ENCODE peak calls at places on chromosomes 4 and X, in four cellular contexts. Q is gastrocnemius medialis, A is transverse colon, W is HS-5. E is an unnamed sample.

GRCh38 chr4:106329027-106329618 is 12.8 kb downstream of the AIMP1 start:
- DNase-seq in Q (no peak), A (no peak), W (no peak), E (no peak)

GRCh38 chr4:25856756-25857155 is 6.0 kb downstream of the SEL1L3 start:
- DNase-seq in Q (no peak), A (no peak), W (no peak), E (no peak)

GRCh38 chr4:145557720-145558119 is 61.5 kb upstream of the MMAA start:
- DNase-seq in Q (peak), A (peak), W (no peak), E (peak)

GRCh38 chr4:56060021-56060420 is 111.3 kb downstream of the CEP135 start:
- DNase-seq in Q (no peak), A (no peak), W (no peak), E (no peak)

GRCh38 chrX:154004315-154004714 is 15.4 kb downstream of the IRAK1 start:
- DNase-seq in Q (no peak), A (no peak), W (no peak), E (no peak)

GRCh38 chr4:176163041-176163440 is 32.3 kb downstream of the SPATA4 start:
- DNase-seq in Q (no peak), A (no peak), W (no peak), E (no peak)

GRCh38 chrX:39338583-39338982 is 537.3 kb downstream of the MID1IP1 start:
- DNase-seq in Q (no peak), A (no peak), W (no peak), E (no peak)

GRCh38 chr4:122099896-122100295 is 52.2 kb upstream of the BLTP1 start:
- DNase-seq in Q (no peak), A (no peak), W (peak), E (no peak)

GRCh38 chrX:46268429-46268828 is 276.8 kb downstream of the ZNF674 start:
- DNase-seq in Q (no peak), A (no peak), W (no peak), E (peak)

GRCh38 chr4:114519368-114519767 is 79.2 kb upstream of the UGT8 start:
- DNase-seq in Q (no peak), A (no peak), W (no peak), E (no peak)

GRCh38 chrX:150421816-150422215 is 58.7 kb downstream of the MAMLD1 start:
- DNase-seq in Q (peak), A (no peak), W (no peak), E (no peak)

GRCh38 chr4:18536420-18536819 is 514.9 kb upstream of the LCORL start:
- DNase-seq in Q (no peak), A (no peak), W (no peak), E (no peak)

GRCh38 chrX:138853936-138854335 is 142.4 kb upstream of the FGF13 start:
- DNase-seq in Q (no peak), A (no peak), W (no peak), E (no peak)

GRCh38 chr4:68366600-68366999 is 16.7 kb upstream of the YTHDC1 start:
- DNase-seq in Q (no peak), A (no peak), W (no peak), E (no peak)

GRCh38 chr4:24262616-24263015 is 321.7 kb downstream of the DHX15 start:
- DNase-seq in Q (no peak), A (no peak), W (no peak), E (no peak)

GRCh38 chr4:90181644-90182043 is 54.5 kb downstream of the CCSER1 start:
- DNase-seq in Q (no peak), A (no peak), W (no peak), E (no peak)

GRCh38 chr4:153735901-153736461 is 23.8 kb downstream of the RNF175 start:
- DNase-seq in Q (no peak), A (no peak), W (no peak), E (no peak)

GRCh38 chr4:128782076-128782715 is 27.3 kb upstream of the JADE1 start:
- DNase-seq in Q (peak), A (peak), W (no peak), E (peak)

GRCh38 chr4:51859476-51860032 is 16.6 kb downstream of the DCUN1D4 start:
- DNase-seq in Q (no peak), A (no peak), W (no peak), E (no peak)

GRCh38 chr4:151355155-151355554 is 29.8 kb upstream of the SH3D19 start:
- DNase-seq in Q (no peak), A (no peak), W (no peak), E (no peak)

GRCh38 chrX:36908801-36909403 is 99.3 kb upstream of the FAM47C start:
- DNase-seq in Q (no peak), A (no peak), W (peak), E (no peak)

GRCh38 chrX:101550362-101550761 is at the start of gene ARMCX1:
- DNase-seq in Q (peak), A (peak), W (peak), E (peak)

GRCh38 chr4:57550143-57550542 is 440.0 kb upstream of the IGFBP7 start:
- DNase-seq in Q (no peak), A (no peak), W (no peak), E (no peak)

GRCh38 chr4:107683873-107684272 is 36.2 kb downstream of the PAPSS1 start:
- DNase-seq in Q (no peak), A (no peak), W (no peak), E (no peak)

GRCh38 chr4:4362991-4363697 is 23.8 kb upstream of the NSG1 start:
- DNase-seq in Q (no peak), A (no peak), W (no peak), E (no peak)

GRCh38 chr4:101527186-101527585 is 179.9 kb upstream of the PPP3CA start:
- DNase-seq in Q (no peak), A (no peak), W (no peak), E (no peak)

E was measured in body of pancreas.